ENCODE peak calls at places on chromosomes 6 and 20, in nine cellular contexts. One of them, this sample, is unnamed.

GRCh38 chr6:106530502-106530901 is 98.8 kb downstream of the RTN4IP1 start:
- DNase-seq in B cell: no peak
- DNase-seq in AG04449: no peak
- DNase-seq in non-pigmented ciliary epithelial cell: no peak
- DNase-seq in stimulated activated CD4-positive, alpha-beta T cell treated with anti-CD3 and anti-CD28 coated beads, Interleukin-15, amount 100 ng/mL, for 1 hour: no peak
- DNase-seq in fibroblast of villous mesenchyme: no peak
- DNase-seq in NCI-H2081: no peak
- DNase-seq in Ammon's horn: no peak
- DNase-seq in GM04503: no peak
- DNase-seq in this sample: peak; percentile 41

GRCh38 chr20:61967300-61967699 is 98.4 kb downstream of the TAF4 start:
- DNase-seq in fibroblast of villous mesenchyme: no peak
- DNase-seq in non-pigmented ciliary epithelial cell: no peak
- DNase-seq in B cell: no peak
- DNase-seq in AG04449: no peak
- DNase-seq in GM04503: no peak
- DNase-seq in stimulated activated CD4-positive, alpha-beta T cell treated with anti-CD3 and anti-CD28 coated beads, Interleukin-15, amount 100 ng/mL, for 1 hour: no peak
- DNase-seq in Ammon's horn: no peak
- DNase-seq in NCI-H2081: no peak
- DNase-seq in this sample: no peak

GRCh38 chr6:54085526-54085925 is 25.7 kb upstream of the MLIP start:
- DNase-seq in GM04503: peak; percentile 37
- DNase-seq in AG04449: peak; percentile 56
- DNase-seq in B cell: no peak
- DNase-seq in NCI-H2081: no peak
- DNase-seq in fibroblast of villous mesenchyme: peak; percentile 12
- DNase-seq in stimulated activated CD4-positive, alpha-beta T cell treated with anti-CD3 and anti-CD28 coated beads, Interleukin-15, amount 100 ng/mL, for 1 hour: no peak
- DNase-seq in Ammon's horn: peak; percentile 59
- DNase-seq in non-pigmented ciliary epithelial cell: peak; percentile 44
- DNase-seq in this sample: peak; percentile 34

GRCh38 chr20:44800398-44801046 is 9.8 kb downstream of the RIMS4 start:
- DNase-seq in GM04503: no peak
- DNase-seq in fibroblast of villous mesenchyme: peak; percentile 4
- DNase-seq in NCI-H2081: no peak
- DNase-seq in Ammon's horn: no peak
- DNase-seq in stimulated activated CD4-positive, alpha-beta T cell treated with anti-CD3 and anti-CD28 coated beads, Interleukin-15, amount 100 ng/mL, for 1 hour: no peak
- DNase-seq in AG04449: no peak
- DNase-seq in non-pigmented ciliary epithelial cell: no peak
- DNase-seq in B cell: no peak
- DNase-seq in this sample: no peak

GRCh38 chr6:150072201-150072600 is 3.3 kb upstream of the ULBP3 start:
- DNase-seq in stimulated activated CD4-positive, alpha-beta T cell treated with anti-CD3 and anti-CD28 coated beads, Interleukin-15, amount 100 ng/mL, for 1 hour: no peak
- DNase-seq in NCI-H2081: no peak
- DNase-seq in AG04449: no peak
- DNase-seq in Ammon's horn: no peak
- DNase-seq in non-pigmented ciliary epithelial cell: no peak
- DNase-seq in GM04503: no peak
- DNase-seq in B cell: no peak
- DNase-seq in fibroblast of villous mesenchyme: no peak
- DNase-seq in this sample: no peak

GRCh38 chr6:128518531-128519131 is 1.8 kb downstream of the PTPRK start:
- DNase-seq in stimulated activated CD4-positive, alpha-beta T cell treated with anti-CD3 and anti-CD28 coated beads, Interleukin-15, amount 100 ng/mL, for 1 hour: peak; percentile 6
- DNase-seq in AG04449: no peak
- DNase-seq in Ammon's horn: peak; percentile 43
- DNase-seq in NCI-H2081: peak; percentile 35
- DNase-seq in B cell: no peak
- DNase-seq in non-pigmented ciliary epithelial cell: no peak
- DNase-seq in GM04503: no peak
- DNase-seq in fibroblast of villous mesenchyme: no peak
- DNase-seq in this sample: no peak

GRCh38 chr20:63096681-63097335 is 90.0 kb upstream of the BHLHE23 start:
- DNase-seq in AG04449: no peak
- DNase-seq in non-pigmented ciliary epithelial cell: no peak
- DNase-seq in stimulated activated CD4-positive, alpha-beta T cell treated with anti-CD3 and anti-CD28 coated beads, Interleukin-15, amount 100 ng/mL, for 1 hour: no peak
- DNase-seq in Ammon's horn: no peak
- DNase-seq in NCI-H2081: no peak
- DNase-seq in GM04503: no peak
- DNase-seq in B cell: no peak
- DNase-seq in fibroblast of villous mesenchyme: no peak
- DNase-seq in this sample: no peak

GRCh38 chr20:57186192-57186591 is 80.2 kb downstream of the BMP7 start:
- DNase-seq in AG04449: no peak
- DNase-seq in stimulated activated CD4-positive, alpha-beta T cell treated with anti-CD3 and anti-CD28 coated beads, Interleukin-15, amount 100 ng/mL, for 1 hour: no peak
- DNase-seq in non-pigmented ciliary epithelial cell: no peak
- DNase-seq in GM04503: no peak
- DNase-seq in B cell: no peak
- DNase-seq in Ammon's horn: no peak
- DNase-seq in fibroblast of villous mesenchyme: no peak
- DNase-seq in NCI-H2081: no peak
- DNase-seq in this sample: no peak

GRCh38 chr20:32538526-32538918 is 46.6 kb downstream of the NOL4L start:
- DNase-seq in NCI-H2081: peak; percentile 53
- DNase-seq in fibroblast of villous mesenchyme: no peak
- DNase-seq in Ammon's horn: no peak
- DNase-seq in B cell: no peak
- DNase-seq in stimulated activated CD4-positive, alpha-beta T cell treated with anti-CD3 and anti-CD28 coated beads, Interleukin-15, amount 100 ng/mL, for 1 hour: no peak
- DNase-seq in GM04503: no peak
- DNase-seq in AG04449: no peak
- DNase-seq in non-pigmented ciliary epithelial cell: no peak
- DNase-seq in this sample: peak; percentile 26

GRCh38 chr6:104212977-104213696 is 646.6 kb downstream of the HACE1 start:
- DNase-seq in GM04503: no peak
- DNase-seq in non-pigmented ciliary epithelial cell: no peak
- DNase-seq in NCI-H2081: no peak
- DNase-seq in fibroblast of villous mesenchyme: peak; percentile 57
- DNase-seq in stimulated activated CD4-positive, alpha-beta T cell treated with anti-CD3 and anti-CD28 coated beads, Interleukin-15, amount 100 ng/mL, for 1 hour: no peak
- DNase-seq in AG04449: no peak
- DNase-seq in B cell: no peak
- DNase-seq in Ammon's horn: no peak
- DNase-seq in this sample: no peak

GRCh38 chr6:151092561-151092960 is 147.2 kb upstream of the AKAP12 start:
- DNase-seq in fibroblast of villous mesenchyme: no peak
- DNase-seq in AG04449: no peak
- DNase-seq in non-pigmented ciliary epithelial cell: no peak
- DNase-seq in stimulated activated CD4-positive, alpha-beta T cell treated with anti-CD3 and anti-CD28 coated beads, Interleukin-15, amount 100 ng/mL, for 1 hour: no peak
- DNase-seq in Ammon's horn: no peak
- DNase-seq in GM04503: no peak
- DNase-seq in NCI-H2081: no peak
- DNase-seq in B cell: no peak
- DNase-seq in this sample: no peak

GRCh38 chr6:137927777-137928218 is 60.7 kb downstream of the TNFAIP3 start:
- DNase-seq in fibroblast of villous mesenchyme: no peak
- DNase-seq in Ammon's horn: peak; percentile 43
- DNase-seq in B cell: peak; percentile 79
- DNase-seq in non-pigmented ciliary epithelial cell: no peak
- DNase-seq in stimulated activated CD4-positive, alpha-beta T cell treated with anti-CD3 and anti-CD28 coated beads, Interleukin-15, amount 100 ng/mL, for 1 hour: peak; percentile 50
- DNase-seq in GM04503: no peak
- DNase-seq in AG04449: no peak
- DNase-seq in NCI-H2081: no peak
- DNase-seq in this sample: peak; percentile 46

GRCh38 chr6:152124432-152125074 is 317.1 kb downstream of the ESR1 start:
- DNase-seq in B cell: no peak
- DNase-seq in NCI-H2081: peak; percentile 29
- DNase-seq in non-pigmented ciliary epithelial cell: peak; percentile 49
- DNase-seq in AG04449: no peak
- DNase-seq in stimulated activated CD4-positive, alpha-beta T cell treated with anti-CD3 and anti-CD28 coated beads, Interleukin-15, amount 100 ng/mL, for 1 hour: no peak
- DNase-seq in fibroblast of villous mesenchyme: peak; percentile 77
- DNase-seq in GM04503: peak; percentile 13
- DNase-seq in Ammon's horn: peak; percentile 63
- DNase-seq in this sample: peak; percentile 84

GRCh38 chr6:89966250-89966588 is 72.0 kb downstream of the GJA10 start:
- DNase-seq in fibroblast of villous mesenchyme: peak; percentile 11
- DNase-seq in AG04449: no peak
- DNase-seq in non-pigmented ciliary epithelial cell: no peak
- DNase-seq in B cell: no peak
- DNase-seq in GM04503: no peak
- DNase-seq in NCI-H2081: no peak
- DNase-seq in Ammon's horn: no peak
- DNase-seq in stimulated activated CD4-positive, alpha-beta T cell treated with anti-CD3 and anti-CD28 coated beads, Interleukin-15, amount 100 ng/mL, for 1 hour: no peak
- DNase-seq in this sample: no peak

GRCh38 chr20:63580796-63581461 is 6.9 kb upstream of the HELZ2 start:
- DNase-seq in non-pigmented ciliary epithelial cell: no peak
- DNase-seq in AG04449: no peak
- DNase-seq in fibroblast of villous mesenchyme: peak; percentile 46
- DNase-seq in GM04503: no peak
- DNase-seq in Ammon's horn: peak; percentile 49
- DNase-seq in stimulated activated CD4-positive, alpha-beta T cell treated with anti-CD3 and anti-CD28 coated beads, Interleukin-15, amount 100 ng/mL, for 1 hour: peak; percentile 59
- DNase-seq in NCI-H2081: peak; percentile 27
- DNase-seq in B cell: peak; percentile 75
- DNase-seq in this sample: peak; percentile 61

GRCh38 chr6:37514377-37514776 is 14.7 kb upstream of the CCDC167 start:
- DNase-seq in stimulated activated CD4-positive, alpha-beta T cell treated with anti-CD3 and anti-CD28 coated beads, Interleukin-15, amount 100 ng/mL, for 1 hour: no peak
- DNase-seq in GM04503: no peak
- DNase-seq in non-pigmented ciliary epithelial cell: peak; percentile 15
- DNase-seq in fibroblast of villous mesenchyme: no peak
- DNase-seq in AG04449: no peak
- DNase-seq in Ammon's horn: no peak
- DNase-seq in B cell: no peak
- DNase-seq in NCI-H2081: no peak
- DNase-seq in this sample: no peak